ENCODE peak calls at places on chromosome X, in eight cellular contexts. I is heart right ventricle; T is upper lobe of right lung; N is tibial nerve; O is psoas muscle; B is CD4-positive, CD25-positive, alpha-beta regulatory T cell; R is AG04450; Q is CD8-positive, alpha-beta T cell. A is an unnamed sample.
A peak's percentile ranks its signal among the peaks of the same experiment; 100 is the strongest.

GRCh38 chrX:21812628-21813027 is 26.8 kb upstream of the MBTPS2 start:
- DNase-seq in N (no peak), B (no peak), R (no peak), I (no peak), Q (no peak), O (no peak), T (no peak), A (no peak)

GRCh38 chrX:24491741-24492140 is 26.7 kb downstream of the PDK3 start:
- DNase-seq in Q (no peak), B (no peak), T (no peak), N (no peak), I (no peak), O (no peak), R (no peak), A (no peak)

GRCh38 chrX:11254417-11255109 is 38.6 kb upstream of the AMELX start:
- DNase-seq in N (no peak), I (no peak), Q (no peak), B (no peak), O (no peak), R (no peak), T (no peak), A (no peak)

GRCh38 chrX:21968333-21968732 is 27.8 kb downstream of the SMS start:
- DNase-seq in B (no peak), O (peak; percentile 57), T (no peak), N (no peak), R (no peak), Q (no peak), I (no peak), A (no peak)

GRCh38 chrX:65679071-65679540 is 11.7 kb downstream of the MSN start:
- DNase-seq in O (no peak), R (no peak), Q (no peak), N (no peak), I (no peak), T (no peak), B (no peak), A (no peak)

GRCh38 chrX:9324676-9325075 is 140.2 kb upstream of the TBL1X start:
- DNase-seq in O (no peak), N (no peak), T (no peak), I (no peak), R (no peak), B (no peak), Q (no peak), A (no peak)

GRCh38 chrX:76109654-76110053 is 63.2 kb upstream of the PBDC1 start:
- DNase-seq in R (no peak), N (no peak), T (no peak), I (no peak), O (no peak), B (no peak), Q (no peak), A (no peak)

GRCh38 chrX:56600141-56600540 is 36.7 kb downstream of the UBQLN2 start:
- DNase-seq in I (no peak), B (no peak), T (no peak), Q (no peak), N (no peak), R (no peak), O (no peak), A (no peak)

GRCh38 chrX:74923942-74924448 is 1.3 kb downstream of the NEXMIF start:
- DNase-seq in O (no peak), I (peak; percentile 8), Q (no peak), T (peak; percentile 62), N (peak; percentile 12), R (no peak), B (peak; percentile 3), A (peak; percentile 26)

GRCh38 chrX:54810532-54810931 is 3.0 kb downstream of the MAGED2 start:
- DNase-seq in I (no peak), N (no peak), B (no peak), Q (no peak), O (no peak), R (no peak), T (no peak), A (no peak)

GRCh38 chrX:54811301-54811885 is 3.8 kb downstream of the MAGED2 start:
- DNase-seq in T (no peak), O (no peak), R (no peak), Q (no peak), N (no peak), I (no peak), B (no peak), A (no peak)

GRCh38 chrX:54807524-54808108 is at the start of gene MAGED2:
- DNase-seq in N (peak; percentile 13), R (no peak), Q (peak; percentile 44), I (peak; percentile 38), O (peak; percentile 58), T (peak; percentile 64), B (peak; percentile 51), A (no peak)

GRCh38 chrX:54808109-54808604 is 612 bp downstream of the MAGED2 start:
- DNase-seq in R (peak; percentile 3), N (peak; percentile 59), T (peak; percentile 79), O (peak; percentile 83), Q (peak; percentile 17), I (peak; percentile 77), B (no peak), A (peak; percentile 34)

GRCh38 chrX:54808605-54809483 is 1.3 kb downstream of the MAGED2 start:
- DNase-seq in R (peak; percentile 95), Q (peak; percentile 78), T (peak; percentile 94), O (peak; percentile 96), N (peak; percentile 79), B (peak; percentile 89), I (peak; percentile 89), A (peak; percentile 76)
- H3K27ac ChIP-seq in R (peak overlapping the region; percentile 81), Q (peak overlapping the region; percentile 92), T (peak overlapping the region; percentile 77), O (peak overlapping the region; percentile 84), N (peak overlapping the region; percentile 94), B (peak overlapping the region; percentile 78), I (peak overlapping the region; percentile 94), A (peak overlapping the region; percentile 95)

GRCh38 chrX:2708016-2708415 is 16.9 kb downstream of the CD99 start:
- DNase-seq in O (no peak), R (no peak), Q (no peak), B (no peak), N (no peak), T (no peak), I (no peak), A (no peak)
- H3K27ac ChIP-seq in O (no peak overlapping the region), R (no peak overlapping the region), Q (no peak overlapping the region), B (peak overlapping the region; percentile 51), N (no peak overlapping the region), T (peak overlapping the region; percentile 68), I (no peak overlapping the region), A (no peak overlapping the region)

DNA sequence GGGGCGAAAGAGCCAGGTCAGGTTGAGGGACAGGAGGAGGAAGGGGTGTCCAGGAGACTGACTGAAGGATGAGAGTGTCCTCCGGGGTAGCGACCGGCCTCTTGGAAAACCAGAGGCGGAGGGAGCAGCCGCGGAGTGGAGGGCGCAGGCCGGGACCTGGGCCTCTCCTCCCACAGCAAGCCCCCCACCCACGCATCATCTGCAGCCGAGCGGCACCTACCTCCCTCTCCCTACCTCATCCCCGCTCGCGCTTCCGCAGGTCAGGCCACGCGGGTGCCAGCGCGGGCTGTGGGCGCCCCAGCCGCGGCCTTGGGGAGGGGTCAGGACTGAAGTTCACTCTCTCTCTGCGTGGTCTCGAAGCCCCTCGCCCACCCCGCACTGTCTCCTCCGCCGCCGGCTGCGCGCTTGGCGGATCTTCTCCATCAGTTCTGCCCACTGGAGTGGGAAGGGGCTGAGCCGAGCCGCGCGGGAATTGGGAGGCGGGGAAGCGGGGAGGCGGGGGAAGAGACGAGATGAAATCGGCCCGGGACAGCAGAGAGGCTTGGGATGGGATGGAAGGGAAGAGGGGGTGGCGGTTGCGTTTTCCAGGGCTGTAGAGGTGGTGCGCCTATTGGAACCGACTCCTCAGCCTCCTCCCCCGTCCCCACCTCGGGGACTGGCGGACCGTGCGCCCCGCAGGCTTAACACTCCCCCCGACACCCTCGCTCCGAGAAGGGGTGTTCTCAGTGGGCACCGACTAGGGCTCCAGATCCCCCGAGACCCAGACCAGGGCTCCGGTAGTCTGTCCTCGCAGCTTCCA is 1.8 kb downstream of the NLGN4X start:
- DNase-seq in N (no peak), O (no peak), B (no peak), I (peak; percentile 13), R (no peak), T (no peak), Q (no peak), A (peak; percentile 25)
- H3K27ac ChIP-seq in N (peak overlapping the region; percentile 53), O (no peak overlapping the region), B (no peak overlapping the region), I (no peak overlapping the region), R (no peak overlapping the region), T (no peak overlapping the region), Q (no peak overlapping the region), A (peak overlapping the region; percentile 30)

GRCh38 chrX:44234116-44234515 is 109.4 kb downstream of the EFHC2 start:
- DNase-seq in I (no peak), O (no peak), B (no peak), R (no peak), Q (no peak), T (no peak), N (no peak), A (no peak)

GRCh38 chrX:44235534-44235933 is 107.9 kb downstream of the EFHC2 start:
- DNase-seq in B (no peak), Q (no peak), N (no peak), O (no peak), T (no peak), I (no peak), R (no peak), A (no peak)

GRCh38 chrX:44228621-44229020 is 114.9 kb downstream of the EFHC2 start:
- DNase-seq in I (no peak), R (no peak), Q (no peak), T (no peak), N (no peak), B (no peak), O (no peak), A (no peak)

GRCh38 chrX:44234541-44234940 is 108.9 kb downstream of the EFHC2 start:
- DNase-seq in O (no peak), T (no peak), R (no peak), I (no peak), Q (no peak), N (no peak), B (no peak), A (no peak)

GRCh38 chrX:44232100-44232499 is 111.4 kb downstream of the EFHC2 start:
- DNase-seq in R (no peak), T (no peak), I (no peak), N (no peak), O (no peak), Q (no peak), B (no peak), A (no peak)
- H3K27ac ChIP-seq in R (no peak overlapping the region), T (no peak overlapping the region), I (no peak overlapping the region), N (no peak overlapping the region), O (no peak overlapping the region), Q (no peak overlapping the region), B (no peak overlapping the region), A (peak overlapping the region; percentile 36)

GRCh38 chrX:107700317-107700774 is 72.0 kb downstream of the PRPS1 start:
- DNase-seq in B (no peak), Q (no peak), O (no peak), I (no peak), T (no peak), R (no peak), N (no peak), A (no peak)
- H3K27ac ChIP-seq in B (no peak overlapping the region), Q (no peak overlapping the region), O (no peak overlapping the region), I (no peak overlapping the region), T (peak overlapping the region; percentile 65), R (no peak overlapping the region), N (peak overlapping the region; percentile 93), A (peak overlapping the region; percentile 80)

A was measured in caudate nucleus.